ENCODE peak calls at places on chromosomes 11 and 22, in four cellular contexts. U is kidney, R is DND-41, A is fibroblast of lung. O is an unnamed sample.

GRCh38 chr22:24319451-24319850 is 48.8 kb downstream of the SPECC1L start:
- DNase-seq in U (no peak), R (no peak), A (peak), O (no peak)

GRCh38 chr22:47798229-47798628 is 1035.8 kb downstream of the TBC1D22A start:
- DNase-seq in U (no peak), R (no peak), A (no peak), O (no peak)

GRCh38 chr11:116650052-116650451 is 122.7 kb downstream of the BUD13 start:
- DNase-seq in U (no peak), R (no peak), A (no peak), O (no peak)

GRCh38 chr22:19637405-19638281 is 76.7 kb upstream of the SEPTIN5 start:
- DNase-seq in U (no peak), R (no peak), A (no peak), O (no peak)

GRCh38 chr11:71086687-71087258 is 165.6 kb downstream of the SHANK2 start:
- DNase-seq in U (peak), R (peak), A (no peak), O (no peak)

GRCh38 chr11:63866211-63866610 is 27.3 kb downstream of the MARK2 start:
- DNase-seq in U (peak), R (peak), A (peak), O (no peak)

GRCh38 chr22:28249402-28249801 is 330.3 kb upstream of the PITPNB start:
- DNase-seq in U (no peak), R (no peak), A (no peak), O (no peak)

GRCh38 chr11:63564785-63565350 is 1.7 kb upstream of the PLAAT2 start:
- DNase-seq in U (no peak), R (no peak), A (no peak), O (peak)

GRCh38 chr22:38266120-38266519 is 6.7 kb downstream of the TMEM184B start:
- DNase-seq in U (no peak), R (no peak), A (peak), O (no peak)

GRCh38 chr11:15685311-15685710 is 570.6 kb downstream of the INSC start:
- DNase-seq in U (no peak), R (no peak), A (peak), O (no peak)

GRCh38 chr22:39463931-39464390 is 7.1 kb downstream of the MGAT3 start:
- DNase-seq in U (peak), R (no peak), A (no peak), O (no peak)

GRCh38 chr11:9263840-9264380 is 1.2 kb downstream of the DENND5A start:
- DNase-seq in U (no peak), R (no peak), A (peak), O (no peak)

GRCh38 chr11:19954899-19955298 is 205.4 kb downstream of the DBX1 start:
- DNase-seq in U (no peak), R (no peak), A (no peak), O (no peak)

GRCh38 chr11:72179804-72180396 is 12.0 kb upstream of the FOLR1 start:
- DNase-seq in U (no peak), R (no peak), A (peak), O (no peak)

GRCh38 chr11:62130498-62131464 is 7.0 kb downstream of the INCENP start:
- DNase-seq in U (no peak), R (no peak), A (no peak), O (no peak)

DNA sequence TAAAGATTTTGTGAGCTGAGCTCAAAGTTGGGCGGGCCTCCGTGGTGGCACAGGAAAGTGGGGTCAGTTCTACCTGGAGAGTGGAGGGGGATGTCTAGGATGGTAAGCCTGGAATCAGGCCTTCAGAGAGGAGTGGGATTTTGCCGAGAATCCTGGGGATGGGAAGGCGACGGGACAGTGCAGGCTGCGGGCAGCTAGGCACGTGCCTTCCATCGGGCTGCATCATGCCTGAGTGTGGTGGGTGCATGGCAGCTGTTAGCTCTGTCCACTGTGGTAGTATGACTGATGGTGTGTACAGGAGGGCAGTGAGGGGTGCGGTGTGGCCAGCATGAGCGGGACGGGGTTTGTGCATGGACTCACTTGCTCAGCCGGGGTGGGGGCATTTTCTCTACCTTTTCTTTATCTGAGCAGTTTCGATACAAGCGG is 3.6 kb downstream of the SHANK3 start:
- DNase-seq in U (no peak), R (no peak), A (no peak), O (no peak)
- H3K4me3 ChIP-seq in U (peak), R (no peak), A (no peak), O (no peak)

GRCh38 chr11:119905162-119905561 is 176.2 kb upstream of the NECTIN1 start:
- DNase-seq in U (no peak), R (no peak), A (no peak), O (no peak)

GRCh38 chr11:119904636-119905035 is 175.6 kb upstream of the NECTIN1 start:
- DNase-seq in U (no peak), R (no peak), A (no peak), O (no peak)

GRCh38 chr11:119907122-119907933 is 178.3 kb upstream of the NECTIN1 start:
- DNase-seq in U (no peak), R (no peak), A (no peak), O (no peak)

GRCh38 chr11:119907934-119908760 is 179.1 kb upstream of the NECTIN1 start:
- DNase-seq in U (no peak), R (no peak), A (no peak), O (no peak)

DNA sequence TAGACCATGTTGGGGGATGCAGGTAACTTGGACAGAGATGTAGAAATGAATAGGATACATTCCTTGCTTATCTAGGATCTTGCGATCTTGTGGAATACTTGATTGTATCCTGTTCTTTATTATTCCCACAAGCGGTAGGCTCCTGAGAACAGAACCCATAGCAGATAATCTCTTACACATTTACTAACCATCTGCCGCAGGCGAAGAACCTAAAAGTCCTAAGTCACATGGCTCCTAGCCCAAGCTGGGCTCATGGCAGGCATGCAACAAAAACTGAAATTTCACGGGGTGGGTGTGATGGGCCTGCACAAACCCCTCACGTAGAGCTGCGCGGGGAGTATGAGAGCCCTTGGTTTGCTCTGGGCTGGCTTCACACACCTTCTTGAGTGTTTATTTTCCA is 177.4 kb upstream of the NECTIN1 start:
- DNase-seq in U (no peak), R (no peak), A (no peak), O (no peak)
- H3K9ac ChIP-seq in U (no peak), R (no peak), A (no peak), O (no peak)

DNA sequence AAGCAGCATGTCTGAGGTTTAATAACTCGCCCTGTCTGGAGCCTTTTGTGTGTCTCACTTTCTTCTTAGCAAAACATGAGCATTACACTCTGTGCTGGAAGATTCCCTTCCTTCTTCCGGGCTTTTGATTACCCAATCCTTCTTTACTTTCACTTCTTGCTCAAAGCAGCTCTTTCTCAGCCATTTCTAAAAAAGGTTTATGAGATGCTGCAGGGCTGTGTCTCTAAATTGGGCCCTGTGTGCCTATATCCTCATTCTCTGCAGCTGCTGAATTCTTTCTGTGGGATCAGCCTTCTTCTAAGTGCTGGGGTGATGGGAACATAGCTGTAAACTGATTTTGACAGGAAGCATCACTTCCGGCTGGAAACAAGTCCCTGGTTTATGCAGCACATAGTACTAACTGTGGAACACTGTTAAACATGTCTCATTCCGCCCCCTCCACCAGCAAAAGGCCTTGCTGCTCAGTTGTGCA is 71.8 kb downstream of the PIWIL4 start:
- DNase-seq in U (no peak), R (no peak), A (no peak), O (no peak)
- H3K4me3 ChIP-seq in U (no peak), R (no peak), A (no peak), O (peak)

DNA sequence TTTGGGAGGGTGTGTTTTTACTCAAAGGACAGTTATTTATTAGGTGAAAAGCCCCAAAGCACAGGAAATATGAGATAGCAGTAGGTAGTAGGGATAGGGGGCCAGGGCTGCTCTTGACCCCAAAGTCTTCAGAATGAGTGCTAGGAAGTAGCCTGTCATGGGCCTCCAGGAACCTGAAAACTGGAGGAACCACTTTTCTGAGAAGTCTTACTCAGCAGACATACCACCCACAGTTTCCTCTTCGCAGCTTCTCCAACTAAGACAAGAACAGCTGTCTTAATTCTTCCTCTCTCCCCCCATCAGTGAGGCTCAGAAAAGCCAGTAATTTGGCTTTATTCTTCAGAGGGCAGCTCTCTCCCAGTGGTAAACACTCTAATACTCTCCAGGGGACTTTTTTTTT is 84.0 kb upstream of the CTSC start:
- DNase-seq in U (no peak), R (peak), A (peak), O (no peak)
- H3K9ac ChIP-seq in U (no peak), R (peak), A (no peak), O (peak)

GRCh38 chr11:65892661-65893317 is 2.3 kb downstream of the CCDC85B start:
- DNase-seq in U (peak), R (no peak), A (no peak), O (no peak)
- H3K4me3 ChIP-seq in U (no peak), R (no peak), A (peak), O (peak)

DNA sequence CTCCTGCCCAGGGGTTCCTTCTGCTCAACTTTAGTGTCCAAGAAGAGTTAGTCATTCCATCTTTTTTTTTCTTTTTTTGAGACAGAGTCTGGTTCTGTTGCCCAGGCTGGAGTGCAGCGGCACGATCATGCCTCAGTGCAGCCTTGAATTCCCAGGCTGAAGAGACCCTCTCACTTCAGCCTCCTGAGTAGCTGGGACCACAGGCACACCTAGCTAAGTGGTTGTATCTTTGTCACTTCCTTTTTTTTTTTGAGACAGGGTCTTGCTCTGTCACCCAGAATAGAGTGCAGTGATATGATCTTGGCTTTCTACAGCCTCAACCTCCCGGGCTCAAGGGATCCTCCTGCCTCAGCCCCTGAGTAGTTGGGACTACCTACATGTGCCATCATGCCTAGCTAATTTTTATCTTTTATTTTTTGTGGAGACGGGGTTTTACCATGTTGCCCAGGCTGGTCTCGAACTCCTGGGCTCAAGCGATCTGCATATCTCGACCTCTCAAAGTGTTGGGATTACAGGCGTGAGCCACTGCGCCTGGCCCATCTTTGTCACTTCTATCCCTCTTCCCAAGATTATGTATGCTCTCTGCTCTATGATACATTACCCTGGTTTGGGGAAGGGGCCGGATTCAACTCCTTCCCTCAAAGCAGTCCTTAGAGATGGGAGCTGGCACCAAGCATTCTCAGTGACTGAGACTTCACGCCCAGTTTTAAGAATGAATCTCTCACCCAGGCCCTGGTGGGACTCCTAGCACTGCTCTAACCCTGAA is 10.0 kb downstream of the SSH3 start:
- DNase-seq in U (no peak), R (no peak), A (no peak), O (no peak)
- H3K9ac ChIP-seq in U (no peak), R (no peak), A (no peak), O (peak)

GRCh38 chr11:120511804-120512726 is 517 bp downstream of the GRIK4 start:
- DNase-seq in U (peak), R (no peak), A (no peak), O (no peak)

GRCh38 chr11:120509346-120510053 is 2.0 kb upstream of the GRIK4 start:
- DNase-seq in U (no peak), R (no peak), A (no peak), O (no peak)

GRCh38 chr11:120510406-120511115 is 987 bp upstream of the GRIK4 start:
- DNase-seq in U (no peak), R (no peak), A (no peak), O (no peak)

GRCh38 chr11:120512727-120513435 is 1.3 kb downstream of the GRIK4 start:
- DNase-seq in U (no peak), R (no peak), A (no peak), O (no peak)

GRCh38 chr11:120511116-120511803 is at the start of gene GRIK4:
- DNase-seq in U (peak), R (peak), A (peak), O (no peak)
- H3K4me3 ChIP-seq in U (no peak), R (no peak), A (peak), O (peak)

GRCh38 chr11:113242060-113242459 is 72.3 kb upstream of the TTC12 start:
- DNase-seq in U (no peak), R (no peak), A (no peak), O (no peak)
- H3K9ac ChIP-seq in U (no peak), R (no peak), A (no peak), O (no peak)

O was measured in keratinocyte.